ENCODE peak calls at places on chromosome 9, in four cellular contexts. H, Y, Z and M are unnamed samples.

GRCh38 chr9:28714175-28714574 is 1140.9 kb upstream of the C9orf72 start:
- DNase-seq in H (no peak), Y (no peak), Z (no peak), M (no peak)

GRCh38 chr9:21754741-21755140 is 47.7 kb upstream of the MTAP start:
- DNase-seq in H (no peak), Y (peak), Z (no peak), M (no peak)

GRCh38 chr9:131992906-131993657 is 86.6 kb downstream of the MED27 start:
- DNase-seq in H (peak), Y (no peak), Z (no peak), M (no peak)

GRCh38 chr9:117671468-117671867 is 32.7 kb upstream of the TLR4 start:
- DNase-seq in H (peak), Y (no peak), Z (no peak), M (no peak)

GRCh38 chr9:132210472-132211145 is 48.8 kb downstream of the NTNG2 start:
- DNase-seq in H (no peak), Y (peak), Z (no peak), M (peak)

GRCh38 chr9:109806506-109807115 is 26.6 kb downstream of the PALM2AKAP2 start:
- DNase-seq in H (peak), Y (no peak), Z (no peak), M (peak)

GRCh38 chr9:112559629-112560413 is 73.2 kb downstream of the KIAA1958 start:
- DNase-seq in H (no peak), Y (peak), Z (no peak), M (peak)

GRCh38 chr9:99433555-99433954 is 211.5 kb downstream of the SEC61B start:
- DNase-seq in H (peak), Y (peak), Z (no peak), M (peak)

GRCh38 chr9:127844821-127845359 is 9.6 kb downstream of the ENG start:
- DNase-seq in H (peak), Y (no peak), Z (no peak), M (peak)

GRCh38 chr9:88390371-88390990 is 2.2 kb downstream of the SPIN1 start:
- DNase-seq in H (peak), Y (no peak), Z (no peak), M (peak)

GRCh38 chr9:88387035-88387732 is 1.1 kb upstream of the SPIN1 start:
- DNase-seq in H (peak), Y (peak), Z (peak), M (peak)

GRCh38 chr9:88388886-88389617 is 808 bp downstream of the SPIN1 start:
- DNase-seq in H (peak), Y (peak), Z (no peak), M (peak)

GRCh38 chr9:88387733-88388202 is 476 bp upstream of the SPIN1 start:
- DNase-seq in H (peak), Y (peak), Z (peak), M (peak)

GRCh38 chr9:88388203-88388885 is at the start of gene SPIN1:
- DNase-seq in H (peak), Y (no peak), Z (peak), M (peak)
- TF ChIP-seq CTCF in H (no peak), Y (peak), Z (no peak), M (no peak)

DNA sequence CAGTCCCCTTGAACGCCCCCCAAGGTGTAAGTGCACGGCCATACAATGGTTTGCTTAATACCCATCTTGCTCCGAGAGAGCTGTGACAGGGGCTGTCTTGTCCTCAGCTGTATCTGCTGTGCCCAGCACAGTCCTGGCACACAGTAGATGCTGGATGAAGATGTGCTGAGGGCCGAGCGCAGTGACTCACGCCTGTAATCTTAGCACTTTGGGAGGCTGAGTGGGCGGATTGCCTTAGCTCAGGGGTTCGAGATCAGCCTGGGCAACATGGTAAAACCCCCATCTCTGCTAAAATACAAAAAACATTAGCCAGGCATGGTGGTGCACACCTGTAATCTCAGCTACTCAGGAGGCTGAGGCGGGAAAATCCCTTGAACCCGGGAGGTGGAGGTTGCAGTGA is 53.6 kb downstream of the C9orf50 start:
- DNase-seq in H (no peak), Y (no peak), Z (no peak), M (peak)
- H3K4me3 ChIP-seq in H (no peak), Y (no peak), Z (no peak), M (no peak)

GRCh38 chr9:86947146-86948081 is at the start of gene GAS1:
- DNase-seq in H (peak), Y (peak), Z (peak), M (peak)

GRCh38 chr9:86944974-86945867 is 2.1 kb downstream of the GAS1 start:
- DNase-seq in H (peak), Y (no peak), Z (peak), M (no peak)

GRCh38 chr9:86943871-86944240 is 3.5 kb downstream of the GAS1 start:
- DNase-seq in H (no peak), Y (no peak), Z (no peak), M (no peak)

GRCh38 chr9:86946712-86947145 is 577 bp downstream of the GAS1 start:
- DNase-seq in H (peak), Y (no peak), Z (no peak), M (peak)

DNA sequence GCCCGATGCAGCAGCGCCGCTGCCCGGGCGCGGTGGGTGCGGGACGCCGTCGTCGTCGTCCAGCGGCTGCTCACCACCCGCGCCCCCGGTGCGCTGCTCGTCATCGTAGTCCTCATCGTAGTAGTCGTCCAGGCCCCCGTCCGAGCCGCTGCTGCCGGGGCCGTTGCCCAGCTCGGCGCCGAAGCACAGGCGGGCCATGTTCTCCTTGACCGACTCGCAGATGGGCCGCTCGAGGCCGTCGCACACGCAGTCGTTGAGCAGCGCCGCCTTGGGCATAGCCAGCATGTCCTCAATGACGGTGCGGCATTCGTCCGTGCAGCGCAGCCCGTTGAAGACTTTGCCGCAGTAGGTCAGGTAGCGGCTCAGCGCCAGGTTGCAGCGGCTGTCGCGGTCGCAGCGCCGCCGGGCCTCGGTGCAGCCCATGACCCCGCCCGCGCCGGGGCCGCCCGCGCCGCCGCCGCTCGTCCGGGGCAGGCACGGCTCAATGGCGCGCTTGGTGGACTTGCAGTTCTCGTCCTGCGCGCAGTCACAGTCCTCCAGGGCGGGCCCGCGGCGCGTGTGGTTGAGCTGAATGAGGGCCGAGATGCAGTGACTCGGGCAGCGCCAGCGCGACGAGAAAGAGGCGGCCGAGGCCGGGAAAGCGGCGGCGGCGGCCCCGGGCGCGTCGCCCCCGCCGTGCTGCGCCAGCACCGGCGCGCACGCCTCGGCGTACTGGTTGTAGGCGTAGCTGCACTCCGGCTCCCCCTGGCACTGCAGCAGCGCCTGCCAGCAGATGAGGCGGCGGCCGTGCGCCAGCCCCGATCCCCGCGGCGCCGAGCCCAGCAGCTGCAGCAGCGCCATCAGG is 1.2 kb downstream of the GAS1 start:
- DNase-seq in H (peak), Y (peak), Z (peak), M (peak)
- TF ChIP-seq CTCF in H (no peak), Y (peak), Z (peak), M (no peak)

GRCh38 chr9:95053611-95054440 is 263.7 kb downstream of the FANCC start:
- DNase-seq in H (peak), Y (no peak), Z (no peak), M (no peak)
- H3K4me3 ChIP-seq in H (no peak), Y (no peak), Z (peak), M (no peak)

GRCh38 chr9:1709347-1709746 is 305.8 kb upstream of the SMARCA2 start:
- DNase-seq in H (no peak), Y (peak), Z (no peak), M (peak)
- TF ChIP-seq CTCF in H (peak), Y (no peak), Z (no peak), M (peak)

DNA sequence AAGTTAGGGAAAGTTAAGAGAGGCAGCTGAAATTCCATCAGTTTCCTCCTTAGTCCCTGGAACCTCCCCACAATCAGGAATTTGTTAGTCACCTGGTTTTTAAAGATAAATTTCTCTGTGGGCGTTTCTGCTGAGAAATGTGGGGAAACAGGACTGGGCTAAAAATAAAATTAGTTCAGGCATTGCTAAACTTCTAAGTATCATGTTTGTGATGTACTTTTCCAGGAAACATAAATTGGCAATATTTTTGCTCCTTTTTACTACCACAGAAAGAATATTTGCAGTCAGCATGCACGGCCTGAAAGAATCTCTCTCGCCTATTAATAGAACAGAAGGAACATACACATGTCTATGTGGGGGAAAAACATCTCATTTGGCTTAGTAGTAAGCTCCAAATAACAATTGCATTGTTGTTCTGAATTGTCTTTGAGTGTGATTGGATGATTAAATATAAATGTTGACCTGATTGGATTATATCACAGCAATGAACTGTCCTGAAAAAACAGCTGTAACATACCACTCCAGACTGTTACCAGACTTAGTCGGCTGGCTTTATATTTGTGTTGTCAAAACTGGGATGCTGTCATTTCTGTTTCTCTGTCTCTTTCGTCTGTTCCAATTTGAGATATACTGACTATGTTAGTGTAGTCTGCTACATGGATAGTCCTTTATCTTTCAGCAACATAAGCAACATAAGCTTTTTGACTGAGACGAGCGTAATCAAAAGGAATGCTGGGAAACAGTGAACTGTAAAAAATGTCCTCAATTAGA is 12.9 kb downstream of the TJP2 start:
- DNase-seq in H (peak), Y (peak), Z (no peak), M (peak)
- H3K4me3 ChIP-seq in H (no peak), Y (no peak), Z (no peak), M (no peak)

GRCh38 chr9:111150241-111150640 is 112.0 kb upstream of the LPAR1 start:
- DNase-seq in H (no peak), Y (no peak), Z (no peak), M (peak)

GRCh38 chr9:111148390-111148993 is 110.2 kb upstream of the LPAR1 start:
- DNase-seq in H (peak), Y (no peak), Z (no peak), M (peak)

GRCh38 chr9:111152614-111153013 is 114.3 kb upstream of the LPAR1 start:
- DNase-seq in H (no peak), Y (no peak), Z (no peak), M (no peak)

GRCh38 chr9:111147021-111147420 is 108.8 kb upstream of the LPAR1 start:
- DNase-seq in H (no peak), Y (no peak), Z (no peak), M (no peak)

DNA sequence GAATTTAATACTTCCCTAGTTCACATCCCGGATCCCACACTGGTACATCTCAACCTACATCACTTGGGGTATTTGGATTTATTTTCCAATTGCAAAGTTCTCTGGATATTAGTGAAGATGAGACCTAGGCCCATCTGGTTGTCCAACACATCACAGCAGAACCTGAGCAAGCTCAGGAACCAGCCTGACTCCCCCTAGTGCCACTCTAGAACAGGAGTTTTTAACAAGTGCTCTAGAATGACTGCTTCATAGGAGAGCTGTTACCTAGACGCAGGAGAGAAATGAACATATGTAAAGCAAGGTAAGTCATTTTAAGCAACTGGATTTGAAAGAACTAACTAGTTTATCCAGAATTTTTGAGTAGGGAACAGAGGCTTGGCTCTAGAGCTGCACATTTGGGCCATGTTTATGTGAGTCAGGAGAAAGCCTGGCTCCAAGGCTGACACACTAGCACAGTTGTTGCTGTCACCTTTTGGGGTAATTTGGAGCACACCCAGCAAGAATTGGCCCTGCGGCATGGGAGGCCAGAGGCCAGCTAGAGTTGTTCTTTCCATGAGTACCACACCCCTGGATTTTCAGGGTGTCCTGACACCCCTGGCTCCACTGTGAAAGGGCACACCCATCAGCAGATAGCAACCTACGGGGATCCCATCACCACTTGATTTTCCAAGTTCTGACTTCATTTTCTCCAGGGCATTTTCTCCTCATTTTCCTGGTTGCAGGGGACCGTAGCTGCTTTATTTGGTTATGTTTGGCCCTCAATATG is 110.9 kb upstream of the LPAR1 start:
- DNase-seq in H (peak), Y (peak), Z (no peak), M (peak)
- TF ChIP-seq CTCF in H (peak), Y (peak), Z (no peak), M (peak)

GRCh38 chr9:88339322-88339721 is 48.9 kb upstream of the SPIN1 start:
- DNase-seq in H (no peak), Y (no peak), Z (no peak), M (no peak)
- H3K4me3 ChIP-seq in H (no peak), Y (no peak), Z (no peak), M (no peak)